ENCODE peak calls at places on chromosome 2, in nine cellular contexts. S is GM23338, J is fibroblast of mammary gland, D is PC-9, Z is dorsolateral prefrontal cortex, H is fibroblast of lung, Y is testis, G is pancreas, B is cardiac fibroblast. C is an unnamed sample.

GRCh38 chr2:53033416-53033815 is 734.2 kb upstream of the CHAC2 start:
- DNase-seq in S (peak; percentile 4), D (no peak), H (peak; percentile 20), B (peak; percentile 6), J (peak; percentile 21), Z (no peak), G (no peak), Y (no peak), C (peak; percentile 62)

GRCh38 chr2:171551836-171552235 is 29.6 kb downstream of the CYBRD1 start:
- DNase-seq in D (no peak), H (no peak), B (peak; percentile 26), S (no peak), G (no peak), J (no peak), Z (no peak), Y (no peak), C (no peak)

GRCh38 chr2:238854699-238855111 is 6.8 kb downstream of the TWIST2 start:
- DNase-seq in S (peak; percentile 16), B (no peak), G (no peak), D (no peak), J (no peak), Z (no peak), Y (no peak), H (no peak), C (no peak)

GRCh38 chr2:170073288-170073687 is 104.7 kb upstream of the MYO3B start:
- DNase-seq in G (peak; percentile 51), B (peak; percentile 94), S (no peak), Y (peak; percentile 83), J (peak; percentile 68), D (no peak), H (peak; percentile 87), Z (peak; percentile 56), C (peak; percentile 26)

GRCh38 chr2:58387701-58388100 is 146.6 kb upstream of the FANCL start:
- DNase-seq in B (no peak), J (no peak), Z (no peak), D (peak; percentile 60), Y (no peak), G (no peak), S (no peak), H (no peak), C (no peak)

GRCh38 chr2:194424683-194425209 is 1232.3 kb upstream of the SLC39A10 start:
- DNase-seq in D (no peak), G (no peak), J (no peak), Z (no peak), S (no peak), Y (no peak), B (no peak), H (no peak), C (no peak)

GRCh38 chr2:18544171-18544570 is 16.3 kb downstream of the RDH14 start:
- DNase-seq in Z (no peak), J (peak; percentile 41), D (no peak), S (no peak), Y (no peak), B (no peak), H (no peak), G (no peak), C (no peak)

GRCh38 chr2:217929757-217930707 is 72.8 kb downstream of the TNS1 start:
- DNase-seq in Z (no peak), H (peak; percentile 65), B (peak; percentile 77), Y (no peak), G (no peak), S (no peak), D (no peak), J (peak; percentile 55), C (peak; percentile 77)

GRCh38 chr2:236661064-236661761 is 91.6 kb downstream of the ACKR3 start:
- DNase-seq in H (no peak), J (peak; percentile 80), G (no peak), Y (no peak), D (peak; percentile 83), B (peak; percentile 72), Z (no peak), S (peak; percentile 69), C (no peak)

GRCh38 chr2:5954509-5954908 is 262.3 kb downstream of the SOX11 start:
- DNase-seq in B (no peak), J (no peak), G (no peak), D (no peak), Z (no peak), Y (no peak), S (no peak), H (no peak), C (no peak)

GRCh38 chr2:65545818-65546217 is 113.4 kb upstream of the SPRED2 start:
- DNase-seq in B (peak; percentile 42), D (peak; percentile 77), Y (no peak), S (no peak), H (no peak), J (peak; percentile 67), G (no peak), Z (no peak), C (no peak)

GRCh38 chr2:105487142-105488069 is 88.6 kb upstream of the FHL2 start:
- DNase-seq in Y (peak; percentile 81), H (peak; percentile 69), G (no peak), D (no peak), Z (no peak), S (no peak), B (peak; percentile 62), J (peak; percentile 91), C (peak; percentile 95)

GRCh38 chr2:161237397-161238263 is 70.6 kb upstream of the PSMD14 start:
- DNase-seq in J (peak; percentile 54), Y (peak; percentile 52), D (no peak), G (peak; percentile 23), Z (peak; percentile 86), H (peak; percentile 42), B (peak; percentile 43), S (peak; percentile 73), C (no peak)

GRCh38 chr2:11710632-11711381 is 35.6 kb upstream of the LPIN1 start:
- DNase-seq in S (no peak), Y (no peak), Z (no peak), G (no peak), J (no peak), B (peak; percentile 56), H (peak; percentile 65), D (peak; percentile 30), C (no peak)

GRCh38 chr2:85445316-85446295 is 27.1 kb downstream of the SH2D6 start:
- DNase-seq in Z (no peak), Y (peak; percentile 83), B (peak; percentile 86), H (peak; percentile 93), D (peak; percentile 55), G (peak; percentile 97), S (no peak), J (peak; percentile 78), C (peak; percentile 50)

GRCh38 chr2:21438949-21439348 is 315.2 kb downstream of the TDRD15 start:
- DNase-seq in H (peak; percentile 93), J (peak; percentile 2), Y (peak; percentile 24), B (peak; percentile 12), S (no peak), D (peak; percentile 42), G (no peak), Z (no peak), C (no peak)

GRCh38 chr2:667332-668000 is 9.7 kb downstream of the TMEM18 start:
- DNase-seq in S (peak; percentile 57), B (peak; percentile 72), J (peak; percentile 83), Y (no peak), G (no peak), Z (no peak), D (peak; percentile 59), H (peak; percentile 77), C (no peak)

GRCh38 chr2:118853647-118854367 is 6.4 kb upstream of the EN1 start:
- DNase-seq in Y (no peak), J (no peak), Z (no peak), S (peak; percentile 62), H (no peak), G (no peak), B (no peak), D (no peak), C (no peak)

GRCh38 chr2:2662037-2662846 is 331.2 kb upstream of the MYT1L start:
- DNase-seq in G (no peak), Z (peak; percentile 38), D (no peak), H (peak; percentile 2), Y (no peak), J (no peak), B (no peak), S (no peak), C (no peak)

GRCh38 chr2:25877431-25878360 is 591 bp downstream of the ASXL2 start:
- DNase-seq in S (peak; percentile 77), B (peak; percentile 64), H (peak; percentile 59), G (peak; percentile 48), Z (peak; percentile 37), D (peak; percentile 68), Y (peak; percentile 86), J (peak; percentile 57), C (no peak)

GRCh38 chr2:25881759-25882158 is 3.5 kb upstream of the ASXL2 start:
- DNase-seq in D (no peak), H (no peak), B (no peak), S (no peak), G (no peak), Z (no peak), J (no peak), Y (no peak), C (no peak)

GRCh38 chr2:25879133-25879730 is 945 bp upstream of the ASXL2 start:
- DNase-seq in Z (no peak), D (peak; percentile 88), J (peak; percentile 80), S (no peak), B (peak; percentile 27), Y (no peak), H (peak; percentile 47), G (no peak), C (peak; percentile 21)

GRCh38 chr2:25878361-25879132 is at the start of gene ASXL2:
- DNase-seq in B (peak; percentile 98), Y (peak; percentile 98), G (peak; percentile 98), Z (peak; percentile 97), H (peak; percentile 94), S (peak; percentile 99), D (peak; percentile 95), J (peak; percentile 93), C (peak; percentile 64)
- TF ChIP-seq CTCF in B (no peak), Y (no peak), G (no peak), Z (peak; percentile 42), H (no peak), S (no peak), D (no peak), J (no peak), C (no peak)

GRCh38 chr2:219175486-219175885 is 1.2 kb downstream of the CNPPD1 start:
- DNase-seq in S (no peak), Z (no peak), B (no peak), H (no peak), Y (peak; percentile 7), J (no peak), G (no peak), D (no peak), C (no peak)
- H3K4me3 ChIP-seq in S (peak overlapping the region; percentile 71), Z (no peak overlapping the region), B (peak overlapping the region; percentile 88), H (peak overlapping the region; percentile 70), Y (no peak overlapping the region), J (peak overlapping the region; percentile 88), G (peak overlapping the region; percentile 97), D (peak overlapping the region; percentile 95), C (peak overlapping the region; percentile 84)

GRCh38 chr2:88196490-88197087 is 26.4 kb downstream of the THNSL2 start:
- DNase-seq in S (no peak), Y (no peak), D (no peak), B (no peak), G (no peak), J (no peak), H (no peak), Z (no peak), C (no peak)
- TF ChIP-seq CTCF in S (no peak), Y (no peak), D (no peak), B (no peak), G (no peak), J (no peak), H (no peak), Z (no peak), C (no peak)

DNA sequence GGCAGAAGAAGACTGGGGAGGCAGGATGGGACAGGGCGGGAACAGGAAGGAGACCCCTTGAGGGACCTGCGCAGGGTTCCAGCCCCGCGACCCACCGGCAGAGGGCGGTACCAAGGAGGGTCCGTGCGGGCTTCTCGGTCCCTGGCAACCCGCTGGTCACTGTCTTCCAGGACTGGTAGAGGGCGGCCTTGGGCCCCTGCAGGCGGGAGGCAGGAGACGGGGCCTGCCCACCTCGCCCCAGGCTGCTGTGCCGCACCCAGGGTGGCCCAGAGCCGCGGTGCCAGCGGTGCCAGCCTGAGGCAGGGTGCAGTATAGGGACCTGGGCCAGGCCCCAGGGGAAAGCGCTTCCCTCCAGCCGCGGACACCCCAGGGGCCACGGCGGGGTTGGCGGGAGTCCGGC is 34.5 kb downstream of the NEURL3 start:
- DNase-seq in G (peak; percentile 60), Z (peak; percentile 10), D (no peak), Y (peak; percentile 76), H (peak; percentile 31), J (peak; percentile 6), S (peak; percentile 87), B (peak; percentile 32), C (no peak)
- H3K4me3 ChIP-seq in G (peak overlapping the region; percentile 22), Z (peak overlapping the region; percentile 27), D (no peak overlapping the region), Y (peak overlapping the region; percentile 49), H (no peak overlapping the region), J (no peak overlapping the region), S (peak overlapping the region; percentile 49), B (no peak overlapping the region), C (no peak overlapping the region)

C was measured in AG04449.